ENCODE peak calls at places on chromosomes 12 and 14, in eight cellular contexts. Y is IMR-90, K is Calu3, T is GM06990, P is A549, Z is psoas muscle, F is adrenal gland, I is AG09309. A is an unnamed sample.

GRCh38 chr12:100127766-100128508 is 14.7 kb downstream of the BLTP3B start:
- DNase-seq in K (no peak), T (no peak), Z (no peak), Y (peak; percentile 82), I (peak; percentile 61), F (no peak), P (no peak), A (no peak)

GRCh38 chr12:69026341-69026740 is 93.4 kb upstream of the CPM start:
- DNase-seq in F (no peak), K (no peak), Z (no peak), T (no peak), Y (no peak), I (no peak), P (no peak), A (no peak)

GRCh38 chr14:101360045-101360931 is 201.0 kb upstream of the DIO3 start:
- DNase-seq in Y (no peak), I (no peak), F (no peak), Z (peak; percentile 88), P (no peak), K (no peak), T (no peak), A (no peak)

GRCh38 chr12:129681151-129681550 is 222.7 kb downstream of the TMEM132D start:
- DNase-seq in Y (no peak), K (no peak), F (no peak), Z (no peak), T (no peak), P (no peak), I (no peak), A (no peak)

GRCh38 chr14:99730876-99731351 is 46.8 kb downstream of the CYP46A1 start:
- DNase-seq in Z (peak; percentile 36), P (no peak), F (peak; percentile 32), Y (no peak), K (no peak), T (no peak), I (no peak), A (no peak)

GRCh38 chr12:38931461-38931860 is 26.1 kb upstream of the CPNE8 start:
- DNase-seq in Y (no peak), I (no peak), F (no peak), P (no peak), K (no peak), T (no peak), Z (no peak), A (no peak)

GRCh38 chr12:32482226-32482625 is 82.9 kb downstream of the FGD4 start:
- DNase-seq in K (no peak), Z (no peak), F (no peak), Y (no peak), P (no peak), T (no peak), I (no peak), A (peak; percentile 44)

GRCh38 chr12:95634622-95635621 is 83.6 kb upstream of the USP44 start:
- DNase-seq in P (peak; percentile 80), Y (peak; percentile 94), K (peak; percentile 78), Z (no peak), F (no peak), T (no peak), I (no peak), A (no peak)

GRCh38 chr14:86990396-86990795 is 1002.6 kb downstream of the GALC start:
- DNase-seq in F (no peak), T (no peak), K (no peak), Y (no peak), I (no peak), P (no peak), Z (no peak), A (no peak)

GRCh38 chr12:11761869-11762567 is 112.5 kb downstream of the ETV6 start:
- DNase-seq in T (peak; percentile 80), K (no peak), Y (no peak), F (no peak), Z (no peak), I (no peak), P (no peak), A (peak; percentile 40)

GRCh38 chr12:46702581-46703344 is 123.0 kb downstream of the SLC38A4 start:
- DNase-seq in K (no peak), Z (no peak), P (no peak), I (peak; percentile 56), T (no peak), F (no peak), Y (peak; percentile 38), A (no peak)

GRCh38 chr12:110354172-110354780 is 49.2 kb downstream of the ANAPC7 start:
- DNase-seq in T (no peak), K (no peak), P (no peak), I (no peak), F (no peak), Y (peak; percentile 43), Z (no peak), A (no peak)

GRCh38 chr12:75471928-75472865 is 8.4 kb upstream of the GLIPR1 start:
- DNase-seq in K (no peak), Y (no peak), P (no peak), Z (no peak), T (no peak), I (no peak), F (no peak), A (no peak)

GRCh38 chr14:56117765-56118610 is at the start of gene PELI2:
- DNase-seq in T (peak; percentile 58), I (no peak), Z (peak; percentile 87), Y (peak; percentile 73), K (peak; percentile 85), P (peak; percentile 65), F (peak; percentile 77), A (peak; percentile 66)
- TF ChIP-seq CTCF in T (no peak), I (peak; percentile 27), Z (no peak), Y (peak; percentile 37), K (no peak), P (no peak), F (no peak), A (peak; percentile 10)

GRCh38 chr12:49298160-49298559 is 3.2 kb downstream of the PRPH start:
- DNase-seq in Z (no peak), K (peak; percentile 52), T (no peak), P (peak; percentile 64), Y (no peak), F (no peak), I (no peak), A (no peak)
- TF ChIP-seq CTCF in Z (no peak), K (no peak), T (peak; percentile 39), P (peak; percentile 24), Y (peak; percentile 10), F (no peak), I (no peak), A (peak; percentile 22)

GRCh38 chr14:105168093-105168420 is 519 bp downstream of the JAG2 start:
- DNase-seq in F (no peak), Z (no peak), P (no peak), T (no peak), Y (no peak), I (no peak), K (no peak), A (no peak)

GRCh38 chr14:105167303-105168092 is 1.1 kb downstream of the JAG2 start:
- DNase-seq in Y (no peak), P (no peak), T (peak; percentile 37), Z (peak; percentile 72), F (no peak), K (peak; percentile 27), I (no peak), A (no peak)

GRCh38 chr14:105168496-105168978 is at the start of gene JAG2:
- DNase-seq in F (no peak), T (no peak), P (peak; percentile 79), Y (no peak), Z (peak; percentile 86), I (no peak), K (peak; percentile 64), A (peak; percentile 71)

GRCh38 chr14:105169776-105170655 is 1.4 kb upstream of the JAG2 start:
- DNase-seq in Z (no peak), Y (no peak), F (no peak), I (no peak), T (no peak), P (no peak), K (no peak), A (no peak)

GRCh38 chr14:105168979-105169507 is 467 bp upstream of the JAG2 start:
- DNase-seq in K (no peak), Z (no peak), T (peak; percentile 45), I (no peak), P (peak; percentile 68), Y (no peak), F (no peak), A (peak; percentile 71)
- TF ChIP-seq CTCF in K (no peak), Z (peak; percentile 40), T (peak; percentile 52), I (peak; percentile 24), P (peak; percentile 52), Y (peak; percentile 41), F (no peak), A (peak; percentile 40)

GRCh38 chr14:97624985-97625384 is 827.8 kb downstream of the VRK1 start:
- DNase-seq in Y (no peak), I (no peak), F (no peak), K (no peak), T (no peak), P (no peak), Z (no peak), A (no peak)
- TF ChIP-seq CTCF in Y (no peak), I (no peak), F (no peak), K (no peak), T (no peak), P (no peak), Z (no peak), A (no peak)

DNA sequence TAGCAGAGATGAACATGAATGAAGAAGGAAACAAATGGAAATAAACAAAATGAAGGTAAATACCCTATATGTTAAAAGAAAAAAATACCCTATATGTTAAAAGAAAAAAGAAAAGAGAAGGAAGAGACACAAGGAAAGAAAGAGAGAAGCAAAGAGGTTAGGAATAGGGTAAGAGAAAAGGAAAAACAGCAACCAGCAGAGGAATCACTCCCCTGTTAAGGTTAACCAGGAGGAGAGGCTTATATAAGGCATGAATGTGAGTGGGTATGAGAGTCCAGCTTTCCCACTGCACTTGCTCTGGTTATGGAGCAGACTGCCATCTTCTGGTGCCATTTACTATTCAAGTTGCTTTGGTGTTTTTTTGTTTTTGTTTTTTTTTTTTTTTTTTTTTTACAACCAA is 3.1 kb downstream of the PPP1R3E start:
- DNase-seq in Y (peak; percentile 70), T (no peak), I (no peak), Z (no peak), F (no peak), P (peak; percentile 75), K (no peak), A (no peak)
- TF ChIP-seq CTCF in Y (peak; percentile 53), T (peak; percentile 34), I (peak; percentile 34), Z (peak; percentile 16), F (peak; percentile 25), P (peak; percentile 56), K (no peak), A (no peak)

GRCh38 chr14:104129556-104129955 is 8.8 kb upstream of the KIF26A start:
- DNase-seq in Z (no peak), P (no peak), F (no peak), Y (no peak), T (no peak), K (no peak), I (no peak), A (no peak)
- TF ChIP-seq CTCF in Z (no peak), P (no peak), F (no peak), Y (no peak), T (no peak), K (no peak), I (no peak), A (no peak)

DNA sequence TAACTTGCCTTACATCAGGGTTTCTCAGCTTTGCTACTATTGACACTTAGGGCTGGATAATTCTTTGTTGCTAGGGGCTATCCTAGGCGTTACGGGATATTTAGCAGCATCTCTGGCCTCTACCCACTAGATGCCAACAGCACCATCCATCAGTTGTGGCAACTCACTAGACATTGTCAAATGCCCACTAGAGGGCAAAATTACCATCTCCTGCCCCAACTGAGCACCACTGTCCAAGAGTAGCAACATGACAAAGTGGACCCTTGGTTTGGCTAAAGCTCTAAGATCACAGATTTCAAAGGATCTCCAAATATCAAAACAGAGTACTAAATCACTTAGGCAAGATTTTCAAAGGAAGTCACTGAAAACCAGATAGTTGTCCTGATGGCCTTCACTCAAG is 251.7 kb upstream of the TBX3 start:
- DNase-seq in I (no peak), K (no peak), P (peak; percentile 46), T (no peak), Z (no peak), F (no peak), Y (no peak), A (no peak)
- TF ChIP-seq CTCF in I (peak; percentile 20), K (no peak), P (peak; percentile 32), T (peak; percentile 19), Z (peak; percentile 16), F (peak; percentile 30), Y (no peak), A (no peak)

A was measured in GM13976.